ENCODE peak calls at places on chromosome 6, in four cellular contexts. A is K562, H is prostate gland, M is sigmoid colon. N is an unnamed sample.

GRCh38 chr6:15312500-15312899 is 66.6 kb downstream of the JARID2 start:
- DNase-seq in A (no peak), H (no peak), M (no peak), N (no peak)

GRCh38 chr6:121897337-121897760 is 461.9 kb downstream of the GJA1 start:
- DNase-seq in A (no peak), H (no peak), M (no peak), N (no peak)

GRCh38 chr6:27494987-27495385 is 22.1 kb upstream of the ZNF184 start:
- DNase-seq in A (no peak), H (no peak), M (no peak), N (no peak)

GRCh38 chr6:149003560-149003959 is 256.7 kb downstream of the UST start:
- DNase-seq in A (no peak), H (no peak), M (no peak), N (no peak)

GRCh38 chr6:64973142-64973541 is 733.9 kb downstream of the EYS start:
- DNase-seq in A (no peak), H (no peak), M (no peak), N (no peak)

GRCh38 chr6:48199502-48199901 is 88.5 kb upstream of the PTCHD4 start:
- DNase-seq in A (no peak), H (no peak), M (no peak), N (no peak)

GRCh38 chr6:11714116-11714797 is 64.3 kb downstream of the ADTRP start:
- DNase-seq in A (no peak), H (no peak), M (no peak), N (no peak)

GRCh38 chr6:118993803-118994231 is 58.9 kb upstream of the MCM9 start:
- DNase-seq in A (no peak), H (no peak), M (no peak), N (no peak)

GRCh38 chr6:106383573-106383972 is 23.1 kb downstream of the CRYBG1 start:
- DNase-seq in A (no peak), H (no peak), M (no peak), N (no peak)

GRCh38 chr6:12064125-12064524 is 52.0 kb downstream of the HIVEP1 start:
- DNase-seq in A (no peak), H (no peak), M (no peak), N (no peak)

GRCh38 chr6:3297909-3298308 is 39.2 kb downstream of the PSMG4 start:
- DNase-seq in A (no peak), H (no peak), M (peak; percentile 54), N (no peak)

GRCh38 chr6:56101141-56101553 is 146.2 kb downstream of the COL21A1 start:
- DNase-seq in A (no peak), H (no peak), M (no peak), N (peak; percentile 93)

GRCh38 chr6:27038498-27038897 is 209.0 kb upstream of the PRSS16 start:
- DNase-seq in A (no peak), H (no peak), M (no peak), N (no peak)

GRCh38 chr6:119334535-119335264 is 14.9 kb downstream of the MAN1A1 start:
- DNase-seq in A (no peak), H (no peak), M (no peak), N (no peak)

GRCh38 chr6:100726741-100727140 is 154.4 kb downstream of the ASCC3 start:
- DNase-seq in A (no peak), H (no peak), M (no peak), N (no peak)

GRCh38 chr6:112839525-112839961 is 492.4 kb downstream of the RFPL4B start:
- DNase-seq in A (no peak), H (no peak), M (no peak), N (no peak)

GRCh38 chr6:13425270-13425905 is 62.0 kb downstream of the GFOD1 start:
- DNase-seq in A (no peak), H (no peak), M (peak; percentile 73), N (no peak)

GRCh38 chr6:106108129-106108528 is 22.0 kb downstream of the PRDM1 start:
- DNase-seq in A (no peak), H (no peak), M (no peak), N (no peak)

DNA sequence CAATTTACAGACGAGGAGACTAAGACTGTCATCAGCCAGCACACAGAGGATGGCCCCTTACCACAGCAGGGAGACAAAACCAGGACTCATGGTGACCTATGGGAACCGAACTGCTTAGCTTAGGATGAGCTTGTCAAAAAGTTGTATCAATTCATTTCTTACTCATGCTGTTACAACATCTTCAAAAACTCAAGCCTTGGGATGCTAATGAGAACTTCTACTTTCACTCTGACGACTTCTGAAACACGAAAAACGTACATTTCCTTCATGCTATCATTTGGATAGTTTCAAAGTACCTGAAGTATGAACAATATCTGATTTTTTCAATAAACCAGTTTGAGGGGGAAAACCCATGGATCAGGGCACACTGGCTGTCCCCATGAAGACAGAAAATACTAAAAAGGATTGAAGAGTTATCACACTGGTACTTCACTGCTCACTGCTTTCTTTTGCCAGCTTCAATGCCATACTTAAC is 31.9 kb downstream of the HIVEP2 start:
- DNase-seq in A (no peak), H (no peak), M (no peak), N (no peak)
- H3K4me3 ChIP-seq in A (no peak overlapping the region), H (no peak overlapping the region), M (no peak overlapping the region), N (no peak overlapping the region)

GRCh38 chr6:165943908-165944307 is 223.7 kb downstream of the TBXT start:
- DNase-seq in A (no peak), H (no peak), M (no peak), N (no peak)
- TF ChIP-seq POLR2AphosphoS5 in A (no peak), H (no peak), M (no peak), N (no peak)

GRCh38 chr6:158561247-158561884 is 1.5 kb downstream of the TMEM181 start:
- DNase-seq in A (no peak), H (no peak), M (no peak), N (no peak)

GRCh38 chr6:158560787-158561246 is 926 bp downstream of the TMEM181 start:
- DNase-seq in A (peak; percentile 66), H (peak; percentile 14), M (no peak), N (no peak)

GRCh38 chr6:158559895-158560786 is at the start of gene TMEM181:
- DNase-seq in A (peak; percentile 96), H (peak; percentile 76), M (peak; percentile 90), N (peak; percentile 25)

GRCh38 chr6:158559338-158559894 is 475 bp upstream of the TMEM181 start:
- DNase-seq in A (no peak), H (no peak), M (no peak), N (no peak)

GRCh38 chr6:158561938-158562337 is 2.0 kb downstream of the TMEM181 start:
- DNase-seq in A (no peak), H (no peak), M (no peak), N (no peak)
- H3K4me3 ChIP-seq in A (peak overlapping the region; percentile 91), H (no peak overlapping the region), M (no peak overlapping the region), N (peak overlapping the region; percentile 86)

GRCh38 chr6:32643904-32644303 is 6.7 kb downstream of the HLA-DQA1 start:
- DNase-seq in A (no peak), H (no peak), M (no peak), N (no peak)
- TF ChIP-seq POLR2AphosphoS5 in A (no peak), H (no peak), M (no peak), N (no peak)

GRCh38 chr6:1614448-1614766 is 4.7 kb downstream of the FOXC1 start:
- DNase-seq in A (no peak), H (no peak), M (no peak), N (no peak)

GRCh38 chr6:1617466-1618304 is 8.0 kb downstream of the FOXC1 start:
- DNase-seq in A (no peak), H (no peak), M (no peak), N (no peak)

GRCh38 chr6:1616556-1617463 is 7.1 kb downstream of the FOXC1 start:
- DNase-seq in A (no peak), H (no peak), M (no peak), N (no peak)

GRCh38 chr6:1614767-1615650 is 5.3 kb downstream of the FOXC1 start:
- DNase-seq in A (no peak), H (no peak), M (no peak), N (no peak)

DNA sequence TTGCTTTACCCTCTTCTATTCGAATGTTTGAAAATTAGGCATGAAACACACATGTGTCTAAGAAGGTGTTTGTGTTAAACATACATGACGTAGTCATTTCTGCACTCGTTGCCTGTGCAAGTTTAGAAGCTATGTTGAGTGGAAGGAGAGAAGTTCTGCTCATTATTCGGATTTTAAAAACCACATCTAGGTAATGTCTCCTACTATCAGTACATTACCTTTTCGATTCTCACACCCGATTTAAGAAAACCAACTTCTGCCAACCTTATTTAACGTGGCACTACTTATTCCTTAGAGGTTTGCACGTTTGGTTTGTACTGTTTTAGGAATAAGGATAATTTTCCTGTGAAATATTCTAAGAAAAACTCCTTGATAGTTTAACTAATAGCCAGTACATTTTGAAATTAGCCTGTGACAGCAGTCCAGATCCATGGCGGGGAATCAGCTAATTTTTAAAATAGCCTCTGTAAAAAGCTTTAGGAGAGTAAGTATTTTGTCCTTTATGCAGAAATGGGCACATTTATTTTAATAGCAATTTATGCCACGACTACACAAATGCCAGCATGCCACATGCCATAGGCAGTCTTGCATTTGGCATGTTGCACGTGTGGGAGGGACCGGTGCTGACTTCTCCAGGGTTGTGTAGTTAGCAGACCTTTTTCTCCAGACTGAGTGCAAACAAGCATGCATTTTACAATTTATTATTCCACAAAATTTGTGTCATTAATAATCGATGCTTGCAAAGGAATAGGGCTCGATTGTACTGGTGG is 6.1 kb downstream of the FOXC1 start:
- DNase-seq in A (no peak), H (no peak), M (no peak), N (no peak)
- H3K4me3 ChIP-seq in A (no peak overlapping the region), H (peak overlapping the region; percentile 58), M (no peak overlapping the region), N (no peak overlapping the region)

GRCh38 chr6:67854098-67854497 is 781.0 kb upstream of the ADGRB3 start:
- DNase-seq in A (no peak), H (no peak), M (no peak), N (no peak)
- TF ChIP-seq POLR2AphosphoS5 in A (no peak), H (no peak), M (no peak), N (no peak)

DNA sequence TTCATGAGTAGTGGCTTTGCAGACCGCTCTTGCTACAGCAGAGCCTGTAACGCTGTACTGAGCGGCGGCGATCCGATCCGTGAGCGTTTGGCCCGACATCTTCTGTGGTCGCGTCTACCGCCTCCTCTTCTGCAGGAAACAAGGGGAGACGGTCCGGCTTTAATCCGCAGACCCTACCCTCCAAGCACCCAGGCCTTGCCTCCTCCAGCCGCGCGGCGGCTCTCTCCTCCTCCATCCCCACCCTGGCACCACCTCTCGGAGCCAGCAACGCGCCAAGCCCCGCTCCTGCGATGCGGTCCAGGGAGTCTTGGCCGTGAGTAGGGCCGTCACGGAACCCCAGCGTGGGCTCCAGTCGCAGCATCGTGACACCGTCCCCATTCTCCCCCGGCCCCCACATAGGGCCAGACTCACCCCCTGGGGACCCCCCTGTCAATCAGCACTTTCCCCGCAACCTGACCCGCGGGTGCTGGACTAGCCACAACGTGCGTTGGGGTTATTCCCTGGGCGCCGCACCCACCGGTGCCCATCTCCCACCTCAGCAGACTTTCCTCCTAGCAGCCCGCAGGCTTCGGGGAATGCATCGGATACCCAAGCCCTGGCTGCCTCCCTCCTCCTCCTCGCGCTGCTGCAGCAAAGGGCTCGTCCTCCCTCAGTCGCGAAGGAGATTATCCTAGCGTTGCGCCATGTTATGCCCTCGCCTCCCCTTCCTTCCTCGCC is 914 bp downstream of the SNAP91 start:
- DNase-seq in A (no peak), H (peak; percentile 6), M (peak; percentile 56), N (no peak)
- H3K4me3 ChIP-seq in A (no peak overlapping the region), H (peak overlapping the region; percentile 41), M (peak overlapping the region; percentile 61), N (peak overlapping the region; percentile 51)

N was measured in Panc1.